ENCODE peak calls at places on chromosomes 3 and 15, in six cellular contexts. One of them, this sample, is unnamed.

GRCh38 chr15:57637836-57638235 is 46.1 kb downstream of the MYZAP start:
- DNase-seq in neuronal stem cell: no peak
- DNase-seq in mammary epithelial cell: no peak
- DNase-seq in left lung: no peak
- DNase-seq in uterus: no peak
- DNase-seq in A549: no peak
- DNase-seq in this sample: no peak

GRCh38 chr3:152269423-152270144 is 855 bp downstream of the MBNL1 start:
- DNase-seq in neuronal stem cell: no peak
- DNase-seq in left lung: no peak
- DNase-seq in mammary epithelial cell: peak; percentile 70
- DNase-seq in uterus: peak; percentile 85
- DNase-seq in A549: peak; percentile 18
- DNase-seq in this sample: peak; percentile 49

GRCh38 chr3:49900491-49901153 is 3.1 kb downstream of the MST1R start:
- DNase-seq in left lung: peak; percentile 87
- DNase-seq in uterus: no peak
- DNase-seq in A549: peak; percentile 97
- DNase-seq in neuronal stem cell: no peak
- DNase-seq in mammary epithelial cell: peak; percentile 99
- DNase-seq in this sample: no peak

GRCh38 chr3:56780935-56781334 is 20.8 kb downstream of the ARHGEF3 start:
- DNase-seq in neuronal stem cell: no peak
- DNase-seq in mammary epithelial cell: no peak
- DNase-seq in A549: no peak
- DNase-seq in uterus: no peak
- DNase-seq in left lung: no peak
- DNase-seq in this sample: no peak

GRCh38 chr3:126364130-126364695 is 7.0 kb upstream of the KLF15 start:
- DNase-seq in uterus: no peak
- DNase-seq in neuronal stem cell: no peak
- DNase-seq in mammary epithelial cell: no peak
- DNase-seq in left lung: peak; percentile 49
- DNase-seq in A549: no peak
- DNase-seq in this sample: no peak

GRCh38 chr15:28929200-28929599 is 43.4 kb downstream of the APBA2 start:
- DNase-seq in neuronal stem cell: no peak
- DNase-seq in A549: no peak
- DNase-seq in mammary epithelial cell: no peak
- DNase-seq in uterus: no peak
- DNase-seq in left lung: no peak
- DNase-seq in this sample: no peak

GRCh38 chr3:47424434-47425382 is 43.9 kb downstream of the PTPN23 start:
- DNase-seq in left lung: no peak
- DNase-seq in A549: no peak
- DNase-seq in mammary epithelial cell: no peak
- DNase-seq in neuronal stem cell: no peak
- DNase-seq in uterus: no peak
- DNase-seq in this sample: no peak

GRCh38 chr3:178451799-178452198 is 84.4 kb upstream of the KCNMB2 start:
- DNase-seq in uterus: no peak
- DNase-seq in neuronal stem cell: no peak
- DNase-seq in A549: no peak
- DNase-seq in mammary epithelial cell: no peak
- DNase-seq in left lung: no peak
- DNase-seq in this sample: no peak

GRCh38 chr3:185696039-185696438 is 109.9 kb downstream of the SENP2 start:
- DNase-seq in neuronal stem cell: no peak
- DNase-seq in left lung: no peak
- DNase-seq in uterus: no peak
- DNase-seq in A549: no peak
- DNase-seq in mammary epithelial cell: no peak
- DNase-seq in this sample: no peak

GRCh38 chr15:85592148-85592547 is 202.6 kb downstream of the KLHL25 start:
- DNase-seq in uterus: no peak
- DNase-seq in neuronal stem cell: no peak
- DNase-seq in left lung: no peak
- DNase-seq in mammary epithelial cell: peak; percentile 88
- DNase-seq in A549: no peak
- DNase-seq in this sample: no peak

GRCh38 chr15:39579487-39580116 is 1.3 kb upstream of the THBS1 start:
- DNase-seq in mammary epithelial cell: peak; percentile 94
- DNase-seq in uterus: peak; percentile 79
- DNase-seq in neuronal stem cell: peak; percentile 65
- DNase-seq in A549: peak; percentile 62
- DNase-seq in left lung: peak; percentile 82
- DNase-seq in this sample: no peak

GRCh38 chr15:95987299-95987698 is 343.2 kb upstream of the NR2F2 start:
- DNase-seq in neuronal stem cell: no peak
- DNase-seq in A549: no peak
- DNase-seq in left lung: no peak
- DNase-seq in uterus: no peak
- DNase-seq in mammary epithelial cell: no peak
- DNase-seq in this sample: no peak

GRCh38 chr3:105827101-105827634 is 41.6 kb downstream of the CBLB start:
- DNase-seq in mammary epithelial cell: no peak
- DNase-seq in neuronal stem cell: no peak
- DNase-seq in left lung: no peak
- DNase-seq in uterus: no peak
- DNase-seq in A549: no peak
- DNase-seq in this sample: no peak

GRCh38 chr15:28935316-28935715 is 49.5 kb downstream of the APBA2 start:
- DNase-seq in A549: peak; percentile 46
- DNase-seq in neuronal stem cell: no peak
- DNase-seq in uterus: no peak
- DNase-seq in left lung: no peak
- DNase-seq in mammary epithelial cell: no peak
- DNase-seq in this sample: no peak

GRCh38 chr15:62067448-62068044 is 769 bp downstream of the C2CD4A start:
- DNase-seq in A549: no peak
- DNase-seq in neuronal stem cell: peak; percentile 20
- DNase-seq in mammary epithelial cell: peak; percentile 19
- DNase-seq in left lung: peak; percentile 80
- DNase-seq in uterus: peak; percentile 19
- DNase-seq in this sample: peak; percentile 8

GRCh38 chr15:71455878-71456277 is 340.6 kb downstream of the THSD4 start:
- DNase-seq in A549: no peak
- DNase-seq in uterus: no peak
- DNase-seq in mammary epithelial cell: no peak
- DNase-seq in neuronal stem cell: peak; percentile 21
- DNase-seq in left lung: no peak
- DNase-seq in this sample: no peak

GRCh38 chr3:177599331-177599730 is 402.0 kb upstream of the TBL1XR1 start:
- DNase-seq in neuronal stem cell: no peak
- DNase-seq in uterus: no peak
- DNase-seq in left lung: no peak
- DNase-seq in mammary epithelial cell: peak; percentile 54
- DNase-seq in A549: no peak
- DNase-seq in this sample: no peak

GRCh38 chr3:9778102-9778501 is 8.4 kb upstream of the CAMK1 start:
- DNase-seq in A549: no peak
- DNase-seq in neuronal stem cell: no peak
- DNase-seq in uterus: peak; percentile 47
- DNase-seq in left lung: no peak
- DNase-seq in mammary epithelial cell: peak; percentile 72
- DNase-seq in this sample: no peak

GRCh38 chr15:39142500-39142899 is 438.4 kb upstream of the THBS1 start:
- DNase-seq in neuronal stem cell: no peak
- DNase-seq in mammary epithelial cell: no peak
- DNase-seq in left lung: no peak
- DNase-seq in A549: no peak
- DNase-seq in uterus: no peak
- DNase-seq in this sample: no peak

GRCh38 chr3:64533565-64534317 is 154.1 kb downstream of the ADAMTS9 start:
- DNase-seq in uterus: peak; percentile 92
- DNase-seq in mammary epithelial cell: peak; percentile 66
- DNase-seq in left lung: no peak
- DNase-seq in A549: peak; percentile 49
- DNase-seq in neuronal stem cell: peak; percentile 85
- DNase-seq in this sample: no peak

GRCh38 chr3:191220908-191221307 is 21.9 kb downstream of the OSTN start:
- DNase-seq in uterus: no peak
- DNase-seq in mammary epithelial cell: peak; percentile 7
- DNase-seq in left lung: no peak
- DNase-seq in neuronal stem cell: no peak
- DNase-seq in A549: no peak
- DNase-seq in this sample: no peak

GRCh38 chr15:31263751-31264533 is 62.7 kb upstream of the KLF13 start:
- DNase-seq in left lung: peak; percentile 94
- DNase-seq in uterus: peak; percentile 28
- DNase-seq in mammary epithelial cell: peak; percentile 31
- DNase-seq in neuronal stem cell: no peak
- DNase-seq in A549: no peak
- DNase-seq in this sample: peak; percentile 57

GRCh38 chr3:179948740-179949139 is 88.0 kb downstream of the PEX5L start:
- DNase-seq in mammary epithelial cell: no peak
- DNase-seq in A549: no peak
- DNase-seq in uterus: no peak
- DNase-seq in neuronal stem cell: no peak
- DNase-seq in left lung: no peak
- DNase-seq in this sample: no peak

GRCh38 chr3:107661447-107662108 is 138.8 kb downstream of the BBX start:
- DNase-seq in A549: no peak
- DNase-seq in left lung: no peak
- DNase-seq in neuronal stem cell: no peak
- DNase-seq in uterus: no peak
- DNase-seq in mammary epithelial cell: no peak
- DNase-seq in this sample: no peak

GRCh38 chr3:58173670-58174472 is 36.9 kb downstream of the DNASE1L3 start:
- DNase-seq in neuronal stem cell: no peak
- DNase-seq in mammary epithelial cell: no peak
- DNase-seq in A549: no peak
- DNase-seq in uterus: peak; percentile 58
- DNase-seq in left lung: no peak
- DNase-seq in this sample: no peak

GRCh38 chr15:42118650-42119531 is 24.5 kb upstream of the PLA2G4D start:
- DNase-seq in uterus: no peak
- DNase-seq in neuronal stem cell: no peak
- DNase-seq in A549: no peak
- DNase-seq in left lung: no peak
- DNase-seq in mammary epithelial cell: no peak
- DNase-seq in this sample: no peak

GRCh38 chr15:40064231-40064894 is 25.4 kb upstream of the SRP14 start:
- DNase-seq in uterus: no peak
- DNase-seq in mammary epithelial cell: no peak
- DNase-seq in A549: no peak
- DNase-seq in neuronal stem cell: no peak
- DNase-seq in left lung: no peak
- DNase-seq in this sample: no peak

GRCh38 chr3:72171461-72171860 is 386.5 kb upstream of the PROK2 start:
- DNase-seq in A549: no peak
- DNase-seq in mammary epithelial cell: no peak
- DNase-seq in uterus: peak; percentile 46
- DNase-seq in neuronal stem cell: no peak
- DNase-seq in left lung: no peak
- DNase-seq in this sample: no peak
- H3K4me3 ChIP-seq in A549: no peak overlapping the region
- H3K4me3 ChIP-seq in mammary epithelial cell: no peak overlapping the region
- H3K4me3 ChIP-seq in uterus: no peak overlapping the region
- H3K4me3 ChIP-seq in neuronal stem cell: no peak overlapping the region
- H3K4me3 ChIP-seq in left lung: no peak overlapping the region
- H3K4me3 ChIP-seq in this sample: no peak overlapping the region

GRCh38 chr15:65337436-65338070 is 33.1 kb downstream of the RNU5B-1 start:
- DNase-seq in A549: no peak
- DNase-seq in neuronal stem cell: no peak
- DNase-seq in left lung: no peak
- DNase-seq in uterus: no peak
- DNase-seq in mammary epithelial cell: no peak
- DNase-seq in this sample: no peak

GRCh38 chr15:65339926-65340325 is 35.4 kb downstream of the RNU5B-1 start:
- DNase-seq in mammary epithelial cell: no peak
- DNase-seq in neuronal stem cell: no peak
- DNase-seq in left lung: no peak
- DNase-seq in uterus: no peak
- DNase-seq in A549: no peak
- DNase-seq in this sample: no peak

GRCh38 chr15:65338366-65338765 is 33.9 kb downstream of the RNU5B-1 start:
- DNase-seq in A549: no peak
- DNase-seq in uterus: no peak
- DNase-seq in neuronal stem cell: no peak
- DNase-seq in left lung: no peak
- DNase-seq in mammary epithelial cell: no peak
- DNase-seq in this sample: no peak

GRCh38 chr15:65339436-65339835 is 35.0 kb downstream of the RNU5B-1 start:
- DNase-seq in A549: no peak
- DNase-seq in mammary epithelial cell: no peak
- DNase-seq in uterus: no peak
- DNase-seq in left lung: no peak
- DNase-seq in neuronal stem cell: no peak
- DNase-seq in this sample: no peak

DNA sequence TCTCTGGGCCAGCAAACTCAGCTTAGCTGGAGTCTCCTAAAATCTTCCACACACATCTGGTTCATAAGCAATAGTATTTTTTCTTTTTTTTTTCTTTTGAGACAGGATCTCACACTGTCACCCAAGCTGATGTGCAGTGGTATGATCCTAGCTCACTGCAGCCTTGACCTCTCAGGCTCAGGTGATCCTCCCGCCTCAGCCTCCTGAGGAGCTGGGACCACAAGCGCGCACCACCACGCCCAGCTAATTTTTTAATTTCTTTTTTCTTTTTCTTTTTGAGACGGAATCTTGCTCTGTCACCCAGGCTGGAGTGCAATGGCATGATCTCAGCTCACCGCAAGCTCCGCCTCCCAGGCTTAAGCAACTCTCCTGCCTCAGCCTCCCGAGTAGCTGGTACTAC is 34.3 kb downstream of the RNU5B-1 start:
- DNase-seq in uterus: no peak
- DNase-seq in neuronal stem cell: no peak
- DNase-seq in mammary epithelial cell: no peak
- DNase-seq in left lung: no peak
- DNase-seq in A549: no peak
- DNase-seq in this sample: no peak
- H3K4me1 ChIP-seq in uterus: no peaks in the 10 kb centered on the region
- H3K4me1 ChIP-seq in neuronal stem cell: peaks cover 52% of the 10 kb centered on the region
- H3K4me1 ChIP-seq in mammary epithelial cell: no peaks in the 10 kb centered on the region
- H3K4me1 ChIP-seq in left lung: no peaks in the 10 kb centered on the region
- H3K4me1 ChIP-seq in A549: no peaks in the 10 kb centered on the region
- H3K4me1 ChIP-seq in this sample: no peaks in the 10 kb centered on the region

GRCh38 chr15:48334260-48334659 is 3.0 kb downstream of the DUT start:
- DNase-seq in A549: no peak
- DNase-seq in left lung: no peak
- DNase-seq in neuronal stem cell: no peak
- DNase-seq in mammary epithelial cell: no peak
- DNase-seq in uterus: no peak
- DNase-seq in this sample: no peak
- H3K4me3 ChIP-seq in A549: no peak overlapping the region
- H3K4me3 ChIP-seq in left lung: no peak overlapping the region
- H3K4me3 ChIP-seq in neuronal stem cell: no peak overlapping the region
- H3K4me3 ChIP-seq in mammary epithelial cell: no peak overlapping the region
- H3K4me3 ChIP-seq in uterus: no peak overlapping the region
- H3K4me3 ChIP-seq in this sample: no peak overlapping the region

GRCh38 chr15:68643216-68643830 is 64.5 kb downstream of the CORO2B start:
- DNase-seq in mammary epithelial cell: no peak
- DNase-seq in left lung: no peak
- DNase-seq in neuronal stem cell: no peak
- DNase-seq in A549: no peak
- DNase-seq in uterus: no peak
- DNase-seq in this sample: no peak
- H3K4me1 ChIP-seq in mammary epithelial cell: peaks cover 56% of the 10 kb centered on the region
- H3K4me1 ChIP-seq in left lung: no peaks in the 10 kb centered on the region
- H3K4me1 ChIP-seq in neuronal stem cell: peaks cover 19% of the 10 kb centered on the region
- H3K4me1 ChIP-seq in A549: peaks cover 29% of the 10 kb centered on the region
- H3K4me1 ChIP-seq in uterus: peaks cover 12% of the 10 kb centered on the region
- H3K4me1 ChIP-seq in this sample: no peaks in the 10 kb centered on the region

This sample was measured in effector memory CD4-positive, alpha-beta T cell.